ENCODE peak calls at places on chromosomes 4 and X, in four cellular contexts. One of them, this sample, is unnamed.

GRCh38 chr4:56049428-56050212 is 100.9 kb downstream of the CEP135 start:
- DNase-seq in WTC11: peak
- DNase-seq in GM12878: no peak
- DNase-seq in HepG2: no peak
- DNase-seq in this sample: no peak

GRCh38 chrX:123976671-123977316 is 15.3 kb downstream of the STAG2 start:
- DNase-seq in HepG2: peak
- DNase-seq in WTC11: no peak
- DNase-seq in GM12878: no peak
- DNase-seq in this sample: peak

GRCh38 chr4:38488891-38489861 is 174.8 kb upstream of the KLF3 start:
- DNase-seq in HepG2: no peak
- DNase-seq in WTC11: peak
- DNase-seq in GM12878: no peak
- DNase-seq in this sample: no peak

GRCh38 chr4:156109943-156110925 is 156.6 kb upstream of the CTSO start:
- DNase-seq in HepG2: no peak
- DNase-seq in WTC11: peak
- DNase-seq in GM12878: no peak
- DNase-seq in this sample: no peak

GRCh38 chrX:68186552-68187262 is 246.6 kb downstream of the OPHN1 start:
- DNase-seq in GM12878: no peak
- DNase-seq in HepG2: no peak
- DNase-seq in WTC11: no peak
- DNase-seq in this sample: no peak

GRCh38 chr4:138875886-138876608 is 139.5 kb upstream of the NOCT start:
- DNase-seq in HepG2: no peak
- DNase-seq in WTC11: no peak
- DNase-seq in GM12878: no peak
- DNase-seq in this sample: no peak

GRCh38 chrX:136260801-136261200 is 9.6 kb upstream of the MAP7D3 start:
- DNase-seq in WTC11: no peak
- DNase-seq in GM12878: no peak
- DNase-seq in HepG2: no peak
- DNase-seq in this sample: no peak

GRCh38 chr4:152454398-152455011 is 81.4 kb downstream of the FBXW7 start:
- DNase-seq in GM12878: no peak
- DNase-seq in WTC11: no peak
- DNase-seq in HepG2: peak
- DNase-seq in this sample: peak

GRCh38 chrX:84064164-84064563 is 123.8 kb downstream of the RPS6KA6 start:
- DNase-seq in GM12878: no peak
- DNase-seq in WTC11: no peak
- DNase-seq in HepG2: no peak
- DNase-seq in this sample: no peak

GRCh38 chrX:26109142-26109541 is 29.0 kb upstream of the MAGEB18 start:
- DNase-seq in HepG2: no peak
- DNase-seq in GM12878: no peak
- DNase-seq in WTC11: no peak
- DNase-seq in this sample: no peak

GRCh38 chrX:112011376-112011775 is 71.2 kb downstream of the TRPC5 start:
- DNase-seq in GM12878: no peak
- DNase-seq in WTC11: peak
- DNase-seq in HepG2: no peak
- DNase-seq in this sample: no peak

GRCh38 chr4:169810325-169811323 is 52.9 kb upstream of the HPF1 start:
- DNase-seq in GM12878: peak
- DNase-seq in WTC11: no peak
- DNase-seq in HepG2: peak
- DNase-seq in this sample: peak

GRCh38 chrX:13742397-13743176 is 8.0 kb downstream of the OFD1 start:
- DNase-seq in HepG2: peak
- DNase-seq in WTC11: no peak
- DNase-seq in GM12878: peak
- DNase-seq in this sample: no peak

GRCh38 chrX:43655151-43655676 is 885 bp upstream of the MAOA start:
- DNase-seq in WTC11: peak
- DNase-seq in HepG2: no peak
- DNase-seq in GM12878: no peak
- DNase-seq in this sample: no peak

GRCh38 chr4:24722026-24722568 is 73.3 kb upstream of the SOD3 start:
- DNase-seq in HepG2: no peak
- DNase-seq in GM12878: no peak
- DNase-seq in WTC11: no peak
- DNase-seq in this sample: no peak

GRCh38 chrX:130669233-130669632 is 233.8 kb downstream of the ENOX2 start:
- DNase-seq in HepG2: no peak
- DNase-seq in WTC11: no peak
- DNase-seq in GM12878: no peak
- DNase-seq in this sample: no peak

GRCh38 chr4:98516042-98516440 is 142.4 kb downstream of the TSPAN5 start:
- DNase-seq in WTC11: no peak
- DNase-seq in HepG2: peak
- DNase-seq in GM12878: no peak
- DNase-seq in this sample: peak

GRCh38 chr4:115424852-115425251 is 311.4 kb upstream of the NDST4 start:
- DNase-seq in HepG2: no peak
- DNase-seq in WTC11: no peak
- DNase-seq in GM12878: no peak
- DNase-seq in this sample: no peak

GRCh38 chr4:116599859-116600258 is 485.5 kb downstream of the TRAM1L1 start:
- DNase-seq in HepG2: no peak
- DNase-seq in WTC11: peak
- DNase-seq in GM12878: no peak
- DNase-seq in this sample: no peak

GRCh38 chrX:110992611-110993010 is 103.4 kb upstream of the PAK3 start:
- DNase-seq in HepG2: peak
- DNase-seq in WTC11: peak
- DNase-seq in GM12878: no peak
- DNase-seq in this sample: peak

GRCh38 chrX:12469296-12469695 is 321.9 kb upstream of the PRPS2 start:
- DNase-seq in HepG2: no peak
- DNase-seq in WTC11: no peak
- DNase-seq in GM12878: no peak
- DNase-seq in this sample: no peak

GRCh38 chr4:4887426-4887825 is 28.0 kb downstream of the MSX1 start:
- DNase-seq in WTC11: no peak
- DNase-seq in GM12878: no peak
- DNase-seq in HepG2: no peak
- DNase-seq in this sample: no peak

GRCh38 chrX:18884916-18885315 is 99.0 kb downstream of the PHKA2 start:
- DNase-seq in WTC11: no peak
- DNase-seq in HepG2: no peak
- DNase-seq in GM12878: no peak
- DNase-seq in this sample: no peak

GRCh38 chrX:68238568-68238967 is 194.7 kb downstream of the OPHN1 start:
- DNase-seq in HepG2: no peak
- DNase-seq in GM12878: no peak
- DNase-seq in WTC11: peak
- DNase-seq in this sample: peak

GRCh38 chr4:118981171-118981838 is 92.7 kb downstream of the SYNPO2 start:
- DNase-seq in WTC11: no peak
- DNase-seq in HepG2: no peak
- DNase-seq in GM12878: no peak
- DNase-seq in this sample: no peak

GRCh38 chrX:81174286-81174685 is 27.4 kb downstream of the HMGN5 start:
- DNase-seq in GM12878: no peak
- DNase-seq in HepG2: peak
- DNase-seq in WTC11: no peak
- DNase-seq in this sample: no peak

GRCh38 chrX:13386092-13386491 is 66.2 kb upstream of the ATXN3L start:
- DNase-seq in WTC11: no peak
- DNase-seq in GM12878: no peak
- DNase-seq in HepG2: no peak
- DNase-seq in this sample: no peak

GRCh38 chrX:21382715-21383114 is 8.5 kb downstream of the CNKSR2 start:
- DNase-seq in HepG2: no peak
- DNase-seq in WTC11: no peak
- DNase-seq in GM12878: no peak
- DNase-seq in this sample: no peak

GRCh38 chr4:94561249-94562024 is 109.7 kb downstream of the PDLIM5 start:
- DNase-seq in GM12878: no peak
- DNase-seq in WTC11: no peak
- DNase-seq in HepG2: no peak
- DNase-seq in this sample: no peak

GRCh38 chrX:17559728-17560379 is 177.4 kb upstream of the SCML1 start:
- DNase-seq in HepG2: no peak
- DNase-seq in WTC11: no peak
- DNase-seq in GM12878: no peak
- DNase-seq in this sample: no peak

GRCh38 chr4:183969596-183969995 is 64.5 kb downstream of the STOX2 start:
- DNase-seq in WTC11: no peak
- DNase-seq in HepG2: no peak
- DNase-seq in GM12878: no peak
- DNase-seq in this sample: no peak

GRCh38 chr4:183968931-183969330 is 63.8 kb downstream of the STOX2 start:
- DNase-seq in HepG2: no peak
- DNase-seq in WTC11: no peak
- DNase-seq in GM12878: no peak
- DNase-seq in this sample: no peak

GRCh38 chr4:183968502-183968901 is 63.4 kb downstream of the STOX2 start:
- DNase-seq in WTC11: no peak
- DNase-seq in HepG2: no peak
- DNase-seq in GM12878: no peak
- DNase-seq in this sample: no peak

GRCh38 chr4:183966371-183966770 is 61.3 kb downstream of the STOX2 start:
- DNase-seq in GM12878: no peak
- DNase-seq in WTC11: no peak
- DNase-seq in HepG2: no peak
- DNase-seq in this sample: no peak

DNA sequence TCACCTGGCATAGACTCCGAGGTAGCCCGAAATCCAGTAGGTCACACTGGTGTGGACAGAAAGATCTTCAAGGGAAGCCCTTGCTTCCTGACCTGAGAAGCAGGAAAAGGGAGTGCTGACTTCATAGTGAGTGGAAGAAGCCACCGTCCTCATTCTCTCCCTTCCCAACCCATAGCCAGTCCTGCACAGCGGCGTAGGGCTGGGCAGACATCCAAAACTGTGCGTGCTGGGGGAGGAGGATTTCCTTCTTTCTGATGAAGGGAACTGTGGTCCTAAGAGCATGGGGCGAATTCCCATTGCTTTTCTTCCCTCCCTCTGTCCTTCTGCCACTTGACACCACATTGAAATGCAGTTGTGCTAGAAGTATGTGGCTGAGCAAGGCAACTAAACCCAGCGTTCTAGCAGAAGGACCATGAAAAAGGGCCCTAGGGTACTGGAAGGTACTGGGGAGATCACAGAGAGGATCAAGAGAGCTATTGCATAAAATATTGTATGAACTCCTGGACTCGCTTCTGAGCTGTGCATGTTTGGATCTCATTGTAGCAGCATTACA is 66.9 kb downstream of the STOX2 start:
- DNase-seq in GM12878: no peak
- DNase-seq in WTC11: no peak
- DNase-seq in HepG2: no peak
- DNase-seq in this sample: no peak
- TF ChIP-seq ETV6 in GM12878: no peak
- TF ChIP-seq ETV6 in WTC11: no peak
- TF ChIP-seq ETV6 in HepG2: no peak
- TF ChIP-seq ETV6 in this sample: no peak

DNA sequence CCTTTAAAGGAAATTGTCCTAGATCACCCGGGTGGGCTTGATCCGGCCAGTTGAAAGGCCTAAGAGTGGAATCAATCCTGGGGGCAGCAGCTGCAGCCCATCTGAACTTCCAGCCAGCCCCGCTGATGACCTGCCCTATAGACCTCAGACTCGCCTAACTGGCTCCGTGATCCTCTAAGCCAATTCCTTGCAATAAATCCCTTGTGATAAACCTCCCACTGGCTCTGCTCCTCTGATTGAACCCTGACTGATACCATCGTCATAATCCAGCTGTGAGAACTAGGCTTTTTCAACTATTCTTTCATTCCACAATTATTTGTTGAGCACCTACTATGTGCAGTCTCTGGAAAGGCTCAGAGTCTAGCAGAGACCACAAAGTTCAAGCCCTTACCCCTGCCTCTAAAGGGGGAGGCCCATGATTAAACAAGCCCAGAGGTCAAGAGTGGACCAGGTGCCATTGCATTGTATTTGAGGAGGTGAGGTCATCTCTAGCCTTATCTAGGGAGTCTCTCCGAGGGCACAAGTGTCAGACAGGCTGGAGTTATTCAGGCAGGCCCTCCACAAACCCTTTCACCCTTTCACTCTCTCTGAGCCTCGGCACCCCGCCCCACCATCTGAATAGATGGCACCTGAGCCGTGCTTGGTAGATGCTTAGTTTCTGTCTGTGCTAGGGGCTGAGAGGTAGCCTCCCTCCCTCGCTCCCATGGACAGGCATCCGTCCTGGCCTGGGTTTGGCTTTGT is 20.5 kb upstream of the GPR78 start:
- DNase-seq in HepG2: no peak
- DNase-seq in GM12878: no peak
- DNase-seq in WTC11: no peak
- DNase-seq in this sample: no peak
- TF ChIP-seq ETV6 in HepG2: no peak
- TF ChIP-seq ETV6 in GM12878: no peak
- TF ChIP-seq ETV6 in WTC11: no peak
- TF ChIP-seq ETV6 in this sample: no peak

GRCh38 chr4:7936963-7937362 is 2.7 kb downstream of the AFAP1 start:
- DNase-seq in GM12878: no peak
- DNase-seq in WTC11: no peak
- DNase-seq in HepG2: no peak
- DNase-seq in this sample: no peak
- TF ChIP-seq ETV6 in GM12878: no peak
- TF ChIP-seq ETV6 in WTC11: no peak
- TF ChIP-seq ETV6 in HepG2: no peak
- TF ChIP-seq ETV6 in this sample: no peak

GRCh38 chr4:17814140-17814539 is 3.4 kb downstream of the NCAPG start:
- DNase-seq in WTC11: no peak
- DNase-seq in HepG2: no peak
- DNase-seq in GM12878: no peak
- DNase-seq in this sample: no peak

GRCh38 chr4:17812125-17812524 is 1.3 kb downstream of the NCAPG start:
- DNase-seq in GM12878: no peak
- DNase-seq in WTC11: no peak
- DNase-seq in HepG2: no peak
- DNase-seq in this sample: no peak

GRCh38 chr4:17812801-17813200 is 2.0 kb downstream of the NCAPG start:
- DNase-seq in GM12878: no peak
- DNase-seq in WTC11: no peak
- DNase-seq in HepG2: no peak
- DNase-seq in this sample: no peak

GRCh38 chr4:17816142-17816541 is 5.4 kb downstream of the NCAPG start:
- DNase-seq in HepG2: no peak
- DNase-seq in GM12878: no peak
- DNase-seq in WTC11: no peak
- DNase-seq in this sample: no peak

DNA sequence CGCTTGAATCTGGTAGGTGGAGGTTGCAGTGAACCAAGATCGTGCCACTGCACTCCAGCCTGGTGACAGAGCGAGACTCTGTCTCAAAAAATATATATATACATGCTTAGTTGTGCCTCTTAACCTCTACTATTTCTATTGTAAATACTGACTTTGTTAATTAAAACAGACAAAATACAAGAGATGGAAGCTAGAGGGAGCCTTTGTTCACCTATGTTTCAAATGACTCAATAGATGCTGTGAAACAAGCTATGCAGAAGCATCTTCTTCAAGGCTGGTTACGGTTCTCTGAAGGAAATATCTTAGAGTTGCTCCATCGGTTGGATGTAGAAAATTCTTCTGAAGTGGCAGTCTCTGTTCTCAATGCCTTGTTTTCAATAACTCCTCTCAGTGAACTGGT is 6.2 kb downstream of the NCAPG start:
- DNase-seq in WTC11: no peak
- DNase-seq in GM12878: peak
- DNase-seq in HepG2: peak
- DNase-seq in this sample: peak
- TF ChIP-seq ETV6 in WTC11: no peak
- TF ChIP-seq ETV6 in GM12878: no peak
- TF ChIP-seq ETV6 in HepG2: no peak
- TF ChIP-seq ETV6 in this sample: no peak